ENCODE peak calls at places on chromosome 9, in four cellular contexts. B, W, C and E are unnamed samples.

GRCh38 chr9:114638441-114638840 is 19.2 kb downstream of the TEX53 start:
- DNase-seq in B (no peak), C (no peak), W (no peak), E (no peak)

GRCh38 chr9:4985376-4986266 is 549 bp downstream of the JAK2 start:
- DNase-seq in W (no peak), C (peak), B (peak), E (no peak)

GRCh38 chr9:26157411-26157810 is 479.2 kb upstream of the TUSC1 start:
- DNase-seq in C (no peak), B (no peak), W (no peak), E (no peak)

GRCh38 chr9:128412120-128412790 is 8.4 kb upstream of the CERCAM start:
- DNase-seq in B (no peak), W (peak), C (peak), E (no peak)

GRCh38 chr9:79154806-79155205 is 417.0 kb upstream of the TLE4 start:
- DNase-seq in B (no peak), W (no peak), C (no peak), E (no peak)

GRCh38 chr9:34648673-34649072 is 2.2 kb downstream of the GALT start:
- DNase-seq in C (no peak), W (no peak), B (no peak), E (no peak)

GRCh38 chr9:129175825-129176633 is 2.0 kb downstream of the IER5L start:
- DNase-seq in W (peak), C (peak), B (peak), E (no peak)

GRCh38 chr9:101064206-101064605 is 35.7 kb downstream of the PLPPR1 start:
- DNase-seq in B (no peak), W (peak), C (no peak), E (no peak)

GRCh38 chr9:4258321-4259093 is 41.4 kb downstream of the GLIS3 start:
- DNase-seq in W (no peak), C (no peak), B (no peak), E (no peak)

GRCh38 chr9:3495850-3496249 is 30.0 kb downstream of the RFX3 start:
- DNase-seq in C (no peak), B (no peak), W (no peak), E (no peak)

GRCh38 chr9:134618823-134619454 is 22.7 kb upstream of the COL5A1 start:
- DNase-seq in C (no peak), W (no peak), B (no peak), E (no peak)

GRCh38 chr9:131432597-131433301 is 38.9 kb downstream of the PRRC2B start:
- DNase-seq in B (no peak), W (no peak), C (no peak), E (no peak)

GRCh38 chr9:107740088-107740980 is 250.8 kb upstream of the KLF4 start:
- DNase-seq in W (no peak), C (no peak), B (no peak), E (no peak)

GRCh38 chr9:80648336-80648735 is 1041.0 kb downstream of the TLE1 start:
- DNase-seq in C (no peak), B (no peak), W (no peak), E (no peak)

GRCh38 chr9:88748566-88749238 is 213.7 kb downstream of the NXNL2 start:
- DNase-seq in W (no peak), B (no peak), C (no peak), E (no peak)

GRCh38 chr9:95048225-95049087 is 269.1 kb downstream of the FANCC start:
- DNase-seq in B (no peak), C (peak), W (peak), E (no peak)

GRCh38 chr9:99085949-99086948 is 18.7 kb upstream of the TGFBR1 start:
- DNase-seq in C (no peak), B (no peak), W (no peak), E (no peak)

DNA sequence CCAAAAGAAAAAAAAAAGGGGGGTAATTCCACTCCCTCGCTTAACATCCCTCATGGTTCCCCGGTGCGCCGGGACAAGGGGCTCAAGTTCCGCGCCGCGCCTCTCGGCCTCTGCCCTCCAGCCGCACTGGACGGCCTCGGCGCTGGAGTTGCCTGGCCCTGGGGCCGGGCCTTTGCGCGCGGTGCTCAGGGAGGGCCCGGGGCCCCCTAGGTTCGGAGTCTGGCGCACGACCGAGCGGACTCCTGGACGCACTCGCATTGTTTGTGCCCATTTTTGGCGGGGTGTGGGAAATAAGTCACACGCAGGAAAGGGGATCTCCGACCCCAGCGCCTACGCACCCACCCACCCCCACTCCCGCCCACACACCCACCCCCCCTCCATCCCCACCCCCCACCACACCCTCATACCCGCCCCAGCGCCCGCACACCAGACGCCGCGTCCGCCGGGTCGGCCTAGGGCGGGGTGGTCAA is 381 bp downstream of the MED22 start:
- DNase-seq in C (peak), W (no peak), B (no peak), E (no peak)
- TF ChIP-seq TCF7L2 in C (no peak), W (no peak), B (no peak), E (no peak)

GRCh38 chr9:96222132-96222531 is 79.8 kb downstream of the HSD17B3 start:
- DNase-seq in W (no peak), C (peak), B (no peak), E (no peak)
- TF ChIP-seq CTCF in W (peak), C (peak), B (peak), E (peak)

GRCh38 chr9:93577045-93577939 is 908 bp downstream of the PHF2 start:
- DNase-seq in W (no peak), B (no peak), C (peak), E (no peak)
- TF ChIP-seq POLR2AphosphoS5 in W (no peak), B (no peak), C (no peak), E (no peak)

GRCh38 chr9:70765935-70766334 is 351.5 kb upstream of the KLF9 start:
- DNase-seq in W (no peak), C (no peak), B (no peak), E (no peak)
- TF ChIP-seq TCF7L2 in W (no peak), C (no peak), B (no peak), E (no peak)